ENCODE peak calls at places on chromosomes 7 and 10, in ten cellular contexts. O is Calu3, G is neural progenitor cell, Q is bronchial epithelial cell, M is OCI-LY7, B is heart left ventricle, E is colonic mucosa, R is hepatocyte, P is tibial nerve, J is SK-N-SH. N is an unnamed sample.

GRCh38 chr7:84686373-84686772 is 491.8 kb upstream of the SEMA3A start:
- DNase-seq in B (no peak), R (no peak), O (no peak), J (no peak), M (no peak), E (no peak), P (no peak), Q (peak), G (no peak), N (no peak)

GRCh38 chr10:88297103-88297502 is 286.0 kb downstream of the RNLS start:
- DNase-seq in J (no peak), E (no peak), P (no peak), R (no peak), B (no peak), M (no peak), G (no peak), O (no peak), Q (no peak), N (no peak)

GRCh38 chr10:91210014-91210413 is 10.4 kb upstream of the PCGF5 start:
- DNase-seq in M (no peak), O (no peak), J (no peak), G (no peak), E (peak), B (no peak), Q (no peak), R (no peak), P (no peak), N (no peak)

GRCh38 chr10:46528171-46528671 is 28.2 kb downstream of the GPRIN2 start:
- DNase-seq in P (no peak), G (no peak), Q (no peak), J (peak), O (no peak), E (no peak), R (no peak), B (no peak), M (no peak), N (no peak)

GRCh38 chr10:13095094-13095493 is 4.9 kb upstream of the OPTN start:
- DNase-seq in O (no peak), M (no peak), P (no peak), R (no peak), E (no peak), G (no peak), J (no peak), B (no peak), Q (no peak), N (no peak)

GRCh38 chr7:55490099-55490498 is 82.2 kb downstream of the VOPP1 start:
- DNase-seq in M (no peak), B (no peak), E (no peak), J (peak), R (no peak), P (no peak), G (no peak), O (no peak), Q (no peak), N (no peak)

GRCh38 chr7:122261442-122261841 is 43.1 kb downstream of the FEZF1 start:
- DNase-seq in G (no peak), P (no peak), M (no peak), R (no peak), J (no peak), B (no peak), Q (no peak), E (no peak), O (no peak), N (no peak)

GRCh38 chr7:150339369-150339768 is 2.1 kb downstream of the RARRES2 start:
- DNase-seq in G (no peak), J (no peak), O (no peak), P (no peak), R (no peak), M (no peak), B (no peak), E (no peak), Q (no peak), N (no peak)

GRCh38 chr7:80213814-80214213 is 79.2 kb downstream of the GNAI1 start:
- DNase-seq in R (no peak), O (no peak), E (no peak), B (no peak), P (no peak), J (no peak), G (no peak), Q (no peak), M (no peak), N (no peak)

GRCh38 chr7:133436014-133436428 is 183.1 kb downstream of the EXOC4 start:
- DNase-seq in R (no peak), P (no peak), Q (peak), M (no peak), G (no peak), J (no peak), B (no peak), E (no peak), O (no peak), N (no peak)
- TF ChIP-seq CTCF in R (no peak), P (no peak), Q (no peak), M (no peak), G (no peak), J (peak), B (no peak), E (no peak), O (no peak), N (no peak)

GRCh38 chr7:46369933-46370654 is 449.0 kb upstream of the IGFBP3 start:
- DNase-seq in M (no peak), E (no peak), P (no peak), O (no peak), B (no peak), J (no peak), G (no peak), Q (peak), R (peak), N (no peak)
- TF ChIP-seq CTCF in M (no peak), E (no peak), P (no peak), O (no peak), B (no peak), J (no peak), G (no peak), Q (no peak), R (no peak), N (no peak)

DNA sequence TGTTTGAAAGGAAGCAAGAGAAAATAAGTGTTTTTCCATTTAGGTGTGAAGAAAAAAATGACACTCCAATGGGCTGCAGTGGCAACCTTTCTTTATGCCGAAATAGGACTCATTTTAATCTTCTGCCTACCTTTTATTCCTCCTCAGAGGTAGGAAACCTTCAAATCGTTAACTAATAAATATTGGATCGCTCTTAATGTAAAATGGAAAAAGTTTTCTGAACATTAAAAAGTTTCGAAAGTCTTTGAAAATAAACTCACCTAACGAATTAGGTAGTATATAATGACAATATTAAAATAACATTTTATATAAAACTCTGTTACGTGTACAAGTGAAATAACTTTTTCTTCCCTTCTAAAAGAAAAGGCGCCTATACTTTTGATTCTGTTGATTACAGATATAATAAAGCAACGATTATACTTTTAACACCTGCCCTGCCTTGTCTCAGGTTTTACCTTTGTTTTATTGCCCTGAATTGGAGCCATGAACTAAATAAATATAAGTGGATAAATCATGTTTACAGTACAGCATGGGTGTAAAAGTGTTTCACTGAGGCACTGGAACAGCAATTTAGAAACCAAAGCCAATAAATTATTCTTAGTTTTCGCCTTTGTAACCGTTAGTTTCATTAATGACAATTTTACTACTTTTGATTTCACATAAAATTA is 804 bp downstream of the BCAP29 start:
- DNase-seq in E (no peak), R (no peak), G (no peak), B (no peak), Q (no peak), J (no peak), P (no peak), M (no peak), O (no peak), N (no peak)
- TF ChIP-seq CTCF in E (no peak), R (no peak), G (no peak), B (no peak), Q (no peak), J (no peak), P (no peak), M (no peak), O (no peak), N (no peak)

GRCh38 chr10:686155-686931 is 3.1 kb downstream of the DIP2C start:
- DNase-seq in J (no peak), P (no peak), M (no peak), E (no peak), G (no peak), Q (no peak), B (no peak), O (no peak), R (no peak), N (no peak)

GRCh38 chr10:681670-682318 is 7.7 kb downstream of the DIP2C start:
- DNase-seq in E (no peak), O (no peak), R (no peak), Q (no peak), P (no peak), J (no peak), M (no peak), B (no peak), G (no peak), N (no peak)

GRCh38 chr10:682931-683447 is 6.5 kb downstream of the DIP2C start:
- DNase-seq in P (no peak), J (peak), M (no peak), G (no peak), B (no peak), R (no peak), Q (no peak), E (no peak), O (no peak), N (no peak)

GRCh38 chr10:685613-686012 is 3.9 kb downstream of the DIP2C start:
- DNase-seq in O (no peak), Q (no peak), G (no peak), P (no peak), J (no peak), B (no peak), R (no peak), E (no peak), M (no peak), N (no peak)

DNA sequence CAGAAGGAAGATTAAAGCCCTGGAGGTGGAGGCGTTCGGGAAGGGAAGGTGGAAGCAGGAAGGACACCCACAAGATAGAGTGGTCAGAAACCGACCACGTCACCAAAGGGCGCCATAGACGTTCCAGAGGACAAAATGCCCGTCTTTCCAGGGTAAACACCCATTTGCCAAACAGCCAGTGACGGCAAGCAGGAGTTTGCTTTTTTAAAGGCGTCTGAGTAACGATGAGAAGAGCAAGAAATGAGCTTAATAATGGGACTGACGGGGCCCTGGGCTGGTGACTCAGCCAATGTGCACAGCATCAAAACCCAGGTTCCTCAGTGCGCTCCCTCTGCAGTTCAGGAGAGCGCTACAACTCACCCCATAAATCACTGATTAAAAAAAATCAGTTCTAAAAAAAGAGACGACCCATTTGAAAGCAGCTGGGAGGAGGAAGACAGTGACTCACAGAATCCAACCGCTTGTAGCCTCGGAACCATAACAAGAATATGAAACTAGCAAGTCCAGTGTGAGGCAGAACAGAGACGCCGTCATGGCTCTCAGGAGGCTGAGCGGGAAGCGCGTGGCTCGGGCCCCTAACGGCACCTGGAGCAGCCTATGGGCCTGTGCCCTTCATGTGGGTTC is 5.9 kb downstream of the DIP2C start:
- DNase-seq in O (no peak), M (no peak), B (no peak), G (no peak), Q (no peak), J (peak), E (no peak), P (no peak), R (peak), N (no peak)
- TF ChIP-seq CTCF in O (no peak), M (no peak), B (no peak), G (no peak), Q (no peak), J (peak), E (no peak), P (no peak), R (no peak), N (no peak)

GRCh38 chr7:34928052-34928451 is 109.2 kb downstream of the DPY19L1 start:
- DNase-seq in E (peak), J (peak), Q (peak), G (peak), P (no peak), B (no peak), O (peak), R (peak), M (peak), N (peak)
- TF ChIP-seq CTCF in E (peak), J (peak), Q (peak), G (peak), P (peak), B (peak), O (peak), R (peak), M (peak), N (peak)